ENCODE peak calls at places on chromosomes 2 and 18, in four cellular contexts. One of them, this sample, is unnamed.

GRCh38 chr2:174124171-174124570 is 124.2 kb downstream of the OLA1 start:
- DNase-seq in AG10803: no peak
- DNase-seq in lung microvascular endothelial cell: peak; percentile 23
- DNase-seq in NCI-H2081: peak; percentile 81
- DNase-seq in this sample: no peak

GRCh38 chr2:71100195-71100964 is 29.6 kb downstream of the MCEE start:
- DNase-seq in AG10803: peak; percentile 62
- DNase-seq in NCI-H2081: peak; percentile 15
- DNase-seq in lung microvascular endothelial cell: peak; percentile 81
- DNase-seq in this sample: peak; percentile 42

GRCh38 chr2:128301501-128301966 is 17.1 kb downstream of the HS6ST1 start:
- DNase-seq in AG10803: peak; percentile 99
- DNase-seq in lung microvascular endothelial cell: no peak
- DNase-seq in NCI-H2081: no peak
- DNase-seq in this sample: no peak

GRCh38 chr2:75053484-75054112 is 95.2 kb downstream of the POLE4 start:
- DNase-seq in AG10803: no peak
- DNase-seq in NCI-H2081: peak; percentile 62
- DNase-seq in lung microvascular endothelial cell: peak; percentile 20
- DNase-seq in this sample: no peak

GRCh38 chr2:24825883-24826800 is 32.9 kb downstream of the CENPO start:
- DNase-seq in NCI-H2081: no peak
- DNase-seq in AG10803: no peak
- DNase-seq in lung microvascular endothelial cell: peak; percentile 25
- DNase-seq in this sample: no peak

GRCh38 chr2:156352911-156353310 is 20.4 kb upstream of the NR4A2 start:
- DNase-seq in lung microvascular endothelial cell: no peak
- DNase-seq in NCI-H2081: no peak
- DNase-seq in AG10803: no peak
- DNase-seq in this sample: no peak

GRCh38 chr2:120134263-120134662 is 88.9 kb downstream of the TMEM185B start:
- DNase-seq in AG10803: peak; percentile 78
- DNase-seq in lung microvascular endothelial cell: peak; percentile 96
- DNase-seq in NCI-H2081: no peak
- DNase-seq in this sample: no peak

GRCh38 chr2:7116516-7116915 is 199.3 kb downstream of the RNF144A start:
- DNase-seq in AG10803: no peak
- DNase-seq in lung microvascular endothelial cell: no peak
- DNase-seq in NCI-H2081: no peak
- DNase-seq in this sample: no peak

GRCh38 chr2:96856776-96857673 is 791 bp downstream of the ANKRD39 start:
- DNase-seq in AG10803: no peak
- DNase-seq in lung microvascular endothelial cell: no peak
- DNase-seq in NCI-H2081: peak; percentile 59
- DNase-seq in this sample: no peak

GRCh38 chr2:18912225-18912888 is 323.0 kb upstream of the NT5C1B start:
- DNase-seq in lung microvascular endothelial cell: no peak
- DNase-seq in NCI-H2081: no peak
- DNase-seq in AG10803: no peak
- DNase-seq in this sample: no peak

GRCh38 chr2:222304737-222305509 is 6.1 kb upstream of the PAX3 start:
- DNase-seq in lung microvascular endothelial cell: peak; percentile 16
- DNase-seq in NCI-H2081: peak; percentile 70
- DNase-seq in AG10803: no peak
- DNase-seq in this sample: no peak

GRCh38 chr18:13452448-13452811 is 233.9 kb downstream of the LDLRAD4 start:
- DNase-seq in AG10803: peak; percentile 82
- DNase-seq in NCI-H2081: no peak
- DNase-seq in lung microvascular endothelial cell: peak; percentile 46
- DNase-seq in this sample: no peak

GRCh38 chr18:47263197-47263827 is 11.9 kb upstream of the SKOR2 start:
- DNase-seq in lung microvascular endothelial cell: peak; percentile 20
- DNase-seq in NCI-H2081: no peak
- DNase-seq in AG10803: peak; percentile 26
- DNase-seq in this sample: no peak

GRCh38 chr2:211181626-211182025 is 625.2 kb downstream of the CPS1 start:
- DNase-seq in NCI-H2081: no peak
- DNase-seq in lung microvascular endothelial cell: no peak
- DNase-seq in AG10803: no peak
- DNase-seq in this sample: no peak

GRCh38 chr18:63979409-63979908 is 9.6 kb downstream of the SERPINB8 start:
- DNase-seq in lung microvascular endothelial cell: peak; percentile 68
- DNase-seq in NCI-H2081: peak; percentile 47
- DNase-seq in AG10803: peak; percentile 76
- DNase-seq in this sample: no peak

GRCh38 chr18:79933765-79934164 is 17.7 kb downstream of the SLC66A2 start:
- DNase-seq in AG10803: peak; percentile 72
- DNase-seq in NCI-H2081: no peak
- DNase-seq in lung microvascular endothelial cell: no peak
- DNase-seq in this sample: no peak

GRCh38 chr18:13551841-13552733 is 174.3 kb downstream of the FAM210A start:
- DNase-seq in NCI-H2081: no peak
- DNase-seq in AG10803: no peak
- DNase-seq in lung microvascular endothelial cell: no peak
- DNase-seq in this sample: no peak

GRCh38 chr2:181642071-181642470 is 14.8 kb downstream of the CERKL start:
- DNase-seq in NCI-H2081: no peak
- DNase-seq in lung microvascular endothelial cell: no peak
- DNase-seq in AG10803: no peak
- DNase-seq in this sample: peak; percentile 92

GRCh38 chr2:241190291-241190981 is 2.0 kb downstream of the ANO7 start:
- DNase-seq in NCI-H2081: no peak
- DNase-seq in lung microvascular endothelial cell: no peak
- DNase-seq in AG10803: no peak
- DNase-seq in this sample: no peak

GRCh38 chr2:109322111-109322510 is 193.1 kb downstream of the SH3RF3 start:
- DNase-seq in NCI-H2081: no peak
- DNase-seq in lung microvascular endothelial cell: peak; percentile 95
- DNase-seq in AG10803: peak; percentile 99
- DNase-seq in this sample: no peak

GRCh38 chr2:169795181-169795580 is 3.5 kb upstream of the SSB start:
- DNase-seq in lung microvascular endothelial cell: no peak
- DNase-seq in NCI-H2081: no peak
- DNase-seq in AG10803: no peak
- DNase-seq in this sample: no peak

GRCh38 chr2:20726913-20727312 is 60.0 kb downstream of the GDF7 start:
- DNase-seq in NCI-H2081: no peak
- DNase-seq in AG10803: no peak
- DNase-seq in lung microvascular endothelial cell: no peak
- DNase-seq in this sample: no peak